ENCODE peak calls at places on chromosomes 2 and 18, in nine cellular contexts. B is prostate gland; V is adrenal gland; F is ACHN; X is NK-92 treated with Interleukin-12 subunit alpha and Interleukin-12 subunit beta, amount 100 ng/mL, for 24 hours; U is T-helper 9 cell; L is pancreas; N is stimulated activated CD8-positive, alpha-beta memory T cell treated with anti-CD3 and anti-CD28 coated beads, Interleukin-15, amount 100 ng/mL, for 24 hours; C is HTR-8/SVneo. Y is an unnamed sample.

GRCh38 chr18:77088977-77089795 is 43.4 kb downstream of the MBP start:
- DNase-seq in C (no peak), U (no peak), F (no peak), X (no peak), L (no peak), N (no peak), V (no peak), B (no peak), Y (peak; percentile 89)

GRCh38 chr18:10006261-10006903 is 92.6 kb downstream of the VAPA start:
- DNase-seq in V (no peak), L (no peak), B (no peak), F (peak; percentile 19), U (no peak), C (peak; percentile 37), X (no peak), N (no peak), Y (peak; percentile 94)

GRCh38 chr2:148721520-148721931 is 77.0 kb downstream of the EPC2 start:
- DNase-seq in U (no peak), C (no peak), L (no peak), B (no peak), X (no peak), V (no peak), F (no peak), N (no peak), Y (no peak)

GRCh38 chr2:35463805-35464596 is 891.6 kb upstream of the CRIM1 start:
- DNase-seq in U (no peak), C (peak; percentile 12), X (no peak), F (no peak), N (no peak), L (no peak), B (no peak), V (no peak), Y (no peak)

GRCh38 chr2:203960791-203961190 is 24.2 kb downstream of the ICOS start:
- DNase-seq in N (no peak), F (no peak), B (no peak), C (no peak), L (no peak), U (no peak), X (no peak), V (no peak), Y (no peak)

GRCh38 chr2:239747771-239748170 is 277.4 kb downstream of the NDUFA10 start:
- DNase-seq in B (no peak), L (no peak), U (no peak), F (no peak), N (no peak), C (no peak), X (no peak), V (no peak), Y (no peak)

GRCh38 chr2:197427204-197427603 is 7.6 kb downstream of the SF3B1 start:
- DNase-seq in N (no peak), X (no peak), V (no peak), F (no peak), B (no peak), C (no peak), L (no peak), U (no peak), Y (no peak)

GRCh38 chr2:42513252-42513918 is 19.6 kb upstream of the KCNG3 start:
- DNase-seq in V (no peak), U (no peak), C (peak; percentile 68), B (peak; percentile 25), N (no peak), X (no peak), L (no peak), F (peak; percentile 68), Y (peak; percentile 50)

GRCh38 chr2:109260886-109261700 is 132.1 kb downstream of the SH3RF3 start:
- DNase-seq in N (no peak), V (no peak), F (peak; percentile 33), X (no peak), U (no peak), B (no peak), C (no peak), L (peak; percentile 50), Y (peak; percentile 35)

GRCh38 chr2:85429213-85429923 is 10.9 kb downstream of the SH2D6 start:
- DNase-seq in U (no peak), V (no peak), X (no peak), C (no peak), F (no peak), B (no peak), N (no peak), L (no peak), Y (no peak)

GRCh38 chr18:48036191-48036590 is 105.7 kb upstream of the SMAD2 start:
- DNase-seq in C (no peak), F (no peak), U (no peak), L (peak; percentile 45), B (no peak), V (peak; percentile 53), X (no peak), N (no peak), Y (no peak)

GRCh38 chr2:189441709-189442074 is 418 bp downstream of the WDR75 start:
- DNase-seq in L (no peak), C (no peak), X (no peak), B (peak; percentile 32), U (no peak), N (no peak), F (no peak), V (no peak), Y (no peak)